ENCODE peak calls at places on chromosome 2, in nine cellular contexts. R, O, M, C, F, I, X, J and N are unnamed samples.
A peak's percentile ranks its signal among the peaks of the same experiment; 100 is the strongest.

GRCh38 chr2:64036343-64036742 is 17.1 kb upstream of the VPS54 start:
- DNase-seq in X (no peak), O (no peak), C (peak; percentile 69), F (no peak), R (peak; percentile 27), M (no peak), I (no peak), J (no peak), N (no peak)

GRCh38 chr2:152098798-152099654 is at the start of gene CACNB4:
- DNase-seq in R (peak; percentile 12), I (no peak), F (no peak), M (no peak), J (no peak), O (peak; percentile 52), C (peak; percentile 25), X (peak; percentile 35), N (no peak)

GRCh38 chr2:169336677-169337076 is 25.7 kb downstream of the LRP2 start:
- DNase-seq in F (no peak), R (no peak), C (no peak), I (no peak), M (no peak), O (no peak), J (no peak), X (no peak), N (no peak)

GRCh38 chr2:237538901-237539300 is 27.5 kb upstream of the PRLH start:
- DNase-seq in I (no peak), F (no peak), O (no peak), C (no peak), R (no peak), X (no peak), J (no peak), M (no peak), N (no peak)

GRCh38 chr2:240325654-240326031 is 109.8 kb upstream of the GPC1 start:
- DNase-seq in I (no peak), O (no peak), M (no peak), F (no peak), C (no peak), X (no peak), J (no peak), R (no peak), N (no peak)

GRCh38 chr2:96651793-96652192 is 9.2 kb downstream of the FER1L5 start:
- DNase-seq in F (no peak), M (no peak), X (no peak), O (no peak), J (no peak), C (no peak), R (no peak), I (no peak), N (no peak)

GRCh38 chr2:212990697-212991096 is 160.7 kb downstream of the IKZF2 start:
- DNase-seq in M (no peak), C (no peak), R (no peak), F (no peak), X (no peak), I (no peak), O (no peak), J (no peak), N (no peak)

GRCh38 chr2:187319441-187320108 is 128.5 kb downstream of the CALCRL start:
- DNase-seq in F (no peak), O (no peak), I (no peak), M (no peak), R (no peak), C (no peak), J (no peak), X (no peak), N (no peak)

GRCh38 chr2:37837576-37838335 is 87.3 kb upstream of the RMDN2 start:
- DNase-seq in O (no peak), R (no peak), X (no peak), J (no peak), C (no peak), I (peak; percentile 80), M (no peak), F (no peak), N (no peak)

GRCh38 chr2:61247204-61247812 is 85.3 kb downstream of the C2orf74 start:
- DNase-seq in R (no peak), J (no peak), I (no peak), F (no peak), M (no peak), X (no peak), O (no peak), C (peak; percentile 82), N (no peak)

GRCh38 chr2:148903946-148904345 is 28.9 kb downstream of the KIF5C start:
- DNase-seq in F (no peak), J (no peak), R (no peak), M (no peak), I (no peak), O (no peak), X (no peak), C (no peak), N (no peak)

GRCh38 chr2:9170458-9171130 is 36.0 kb upstream of the ASAP2 start:
- DNase-seq in I (peak; percentile 36), F (no peak), J (no peak), R (no peak), C (no peak), M (no peak), O (no peak), X (no peak), N (no peak)